ENCODE peak calls at places on chromosome 1, in eight cellular contexts. Q is endothelial cell; Y is CD8-positive, alpha-beta T cell; V is kidney; P is left lung; R is prostate gland; C is retinal pigment epithelial cell; O is astrocyte of the spinal cord. M is an unnamed sample.

GRCh38 chr1:31238986-31239613 is 587 bp downstream of the NKAIN1 start:
- DNase-seq in Y (no peak), V (peak), P (peak), C (no peak), O (peak), R (no peak), Q (peak), M (no peak)

GRCh38 chr1:44240802-44241671 is 27.8 kb downstream of the DMAP1 start:
- DNase-seq in Y (no peak), C (no peak), O (no peak), Q (no peak), V (no peak), P (peak), R (no peak), M (no peak)

GRCh38 chr1:240652554-240652953 is 40.6 kb upstream of the GREM2 start:
- DNase-seq in P (no peak), R (no peak), C (no peak), O (no peak), V (no peak), Y (no peak), Q (no peak), M (no peak)

GRCh38 chr1:151994956-151995355 is 1.3 kb upstream of the S100A10 start:
- DNase-seq in Y (no peak), V (no peak), O (peak), P (no peak), C (no peak), Q (no peak), R (no peak), M (peak)

GRCh38 chr1:43545686-43546387 is 15.2 kb downstream of the PTPRF start:
- DNase-seq in C (no peak), Y (no peak), R (peak), Q (peak), V (peak), P (peak), O (no peak), M (peak)

GRCh38 chr1:51666463-51666862 is 49.6 kb downstream of the OSBPL9 start:
- DNase-seq in R (no peak), Y (no peak), Q (no peak), C (no peak), P (no peak), O (peak), V (no peak), M (peak)

GRCh38 chr1:151716771-151717631 is at the start of gene CELF3:
- DNase-seq in Y (peak), P (no peak), O (no peak), Q (peak), V (no peak), R (no peak), C (no peak), M (no peak)

GRCh38 chr1:182457844-182458243 is 7.9 kb downstream of the RGSL1 start:
- DNase-seq in V (no peak), Y (no peak), P (no peak), Q (no peak), R (no peak), C (no peak), O (no peak), M (no peak)

GRCh38 chr1:21617126-21617738 is 51.9 kb downstream of the RAP1GAP start:
- DNase-seq in Q (no peak), Y (no peak), C (no peak), V (peak), P (peak), R (no peak), O (no peak), M (no peak)

GRCh38 chr1:79430437-79430836 is 423.9 kb upstream of the ADGRL4 start:
- DNase-seq in O (no peak), C (no peak), R (no peak), P (peak), V (peak), Q (no peak), Y (no peak), M (no peak)

GRCh38 chr1:197685785-197686184 is 89.5 kb downstream of the DENND1B start:
- DNase-seq in Y (no peak), P (no peak), Q (no peak), C (no peak), R (no peak), V (no peak), O (no peak), M (no peak)

GRCh38 chr1:118927826-118928225 is 60.3 kb downstream of the TBX15 start:
- DNase-seq in O (no peak), Y (no peak), R (no peak), C (no peak), V (no peak), Q (no peak), P (no peak), M (no peak)

GRCh38 chr1:149915429-149916192 is 2.0 kb downstream of the SV2A start:
- DNase-seq in R (no peak), Y (no peak), C (no peak), Q (no peak), P (no peak), O (no peak), V (no peak), M (no peak)

DNA sequence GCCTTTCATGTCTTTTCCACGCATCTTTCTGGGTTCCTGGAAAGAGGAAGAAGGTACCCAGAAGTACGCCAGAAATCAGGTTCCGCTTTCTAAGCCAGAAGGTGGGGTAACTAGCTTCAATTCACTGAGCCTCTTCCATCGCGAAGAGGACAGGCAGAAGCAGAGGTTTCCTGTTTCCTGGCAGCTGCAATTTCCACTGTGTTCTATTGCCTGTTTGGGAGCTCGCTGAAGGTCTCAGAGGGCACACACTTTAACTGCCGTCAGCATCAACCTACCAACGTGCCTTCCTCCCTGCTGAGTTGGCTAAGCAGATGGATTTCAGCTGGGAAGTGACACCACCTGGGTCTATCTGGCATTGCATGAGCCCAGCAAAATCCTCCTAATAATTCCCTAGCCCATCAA is 10.0 kb downstream of the NCF2 start:
- DNase-seq in P (no peak), C (no peak), Q (peak), V (no peak), R (no peak), O (no peak), Y (no peak), M (peak)
- TF ChIP-seq CTCF in P (no peak), C (peak), Q (no peak), V (peak), R (no peak), O (peak), Y (no peak), M (peak)

GRCh38 chr1:17946434-17946833 is 161.2 kb upstream of the IGSF21 start:
- DNase-seq in R (no peak), V (no peak), O (no peak), Y (no peak), Q (no peak), C (no peak), P (no peak), M (no peak)
- TF ChIP-seq CTCF in R (no peak), V (no peak), O (no peak), Y (no peak), Q (no peak), C (no peak), P (no peak), M (no peak)

GRCh38 chr1:200372885-200373181 is 37.0 kb downstream of the ZNF281 start:
- DNase-seq in Q (no peak), V (no peak), O (no peak), P (no peak), C (no peak), Y (no peak), R (no peak), M (no peak)

GRCh38 chr1:200376521-200376920 is 33.3 kb downstream of the ZNF281 start:
- DNase-seq in C (no peak), O (no peak), Y (no peak), R (no peak), P (no peak), Q (no peak), V (no peak), M (peak)

GRCh38 chr1:200374569-200375312 is 35.1 kb downstream of the ZNF281 start:
- DNase-seq in Y (no peak), P (no peak), R (no peak), O (no peak), C (no peak), Q (no peak), V (no peak), M (no peak)

GRCh38 chr1:200372095-200372884 is 37.5 kb downstream of the ZNF281 start:
- DNase-seq in V (no peak), O (peak), R (peak), Y (no peak), P (no peak), Q (no peak), C (no peak), M (peak)

GRCh38 chr1:200373811-200374231 is 36.0 kb downstream of the ZNF281 start:
- DNase-seq in P (no peak), R (no peak), V (no peak), Q (no peak), C (no peak), O (no peak), Y (no peak), M (no peak)
- TF ChIP-seq CTCF in P (no peak), R (no peak), V (no peak), Q (no peak), C (no peak), O (no peak), Y (no peak), M (no peak)

DNA sequence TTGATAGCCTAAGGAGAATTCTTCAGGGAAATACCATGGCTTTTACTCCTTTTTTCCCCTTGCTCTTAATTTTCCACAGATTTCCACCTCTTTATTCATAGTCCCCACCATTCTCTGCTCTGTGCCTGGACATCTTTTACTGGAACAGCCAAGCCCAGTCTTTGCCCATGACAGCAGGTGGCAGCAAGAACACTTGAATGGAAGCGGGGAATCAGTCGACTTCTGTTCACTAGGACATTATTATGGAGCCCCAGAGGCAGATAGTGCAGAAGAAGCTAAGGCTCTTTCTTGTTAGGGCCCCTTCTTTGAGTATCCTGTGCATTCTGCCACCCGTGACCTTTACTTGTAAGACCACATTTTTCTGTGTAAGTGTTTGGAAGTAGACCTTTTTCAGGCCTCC is 6.3 kb downstream of the OR14I1 start:
- DNase-seq in Q (no peak), Y (no peak), P (no peak), R (no peak), V (no peak), C (no peak), O (no peak), M (no peak)
- TF ChIP-seq CTCF in Q (no peak), Y (no peak), P (no peak), R (no peak), V (peak), C (no peak), O (no peak), M (no peak)

DNA sequence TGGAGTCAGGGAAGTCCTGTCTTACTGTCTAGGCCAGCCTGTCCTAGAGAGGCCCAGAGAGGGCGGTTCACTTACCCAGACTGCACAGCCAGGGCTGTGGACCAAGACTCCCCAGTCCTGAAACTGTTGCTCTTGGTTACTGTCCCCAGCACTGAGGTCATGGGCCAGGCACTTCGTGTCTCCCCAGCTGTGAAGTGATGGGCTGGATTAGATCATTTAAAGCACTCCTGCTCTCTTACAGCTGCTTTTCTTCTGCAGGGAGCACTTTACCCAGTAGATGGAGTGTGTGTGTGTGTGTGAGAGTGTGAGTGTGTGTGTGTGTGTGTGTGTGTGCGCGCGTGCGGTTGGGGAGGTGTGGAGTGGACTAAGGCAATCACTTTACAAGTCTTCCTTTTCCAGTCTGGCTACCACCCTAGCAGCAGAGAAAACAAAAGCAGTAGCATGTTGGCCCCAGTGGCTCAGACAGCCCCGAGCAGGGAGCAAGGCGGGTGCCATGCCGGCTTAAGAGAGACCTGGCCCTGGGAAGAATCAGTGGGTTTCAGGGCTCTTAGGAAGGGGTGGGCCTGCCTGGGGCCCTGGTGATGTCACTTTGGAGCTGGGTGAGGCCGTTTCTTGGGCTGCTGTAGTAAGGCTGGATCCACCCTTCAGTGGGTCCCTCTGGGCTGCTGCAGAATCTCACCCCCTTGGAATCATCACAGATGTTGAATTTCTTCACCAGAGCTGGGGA is 2.4 kb downstream of the SPSB1 start:
- DNase-seq in P (no peak), Y (no peak), R (no peak), C (no peak), Q (no peak), V (no peak), O (peak), M (peak)
- TF ChIP-seq CTCF in P (no peak), Y (no peak), R (peak), C (peak), Q (no peak), V (no peak), O (peak), M (peak)

GRCh38 chr1:28540651-28541050 is 12.2 kb upstream of the TRNAU1AP start:
- DNase-seq in V (no peak), O (no peak), Y (no peak), P (no peak), Q (no peak), C (no peak), R (no peak), M (no peak)
- TF ChIP-seq CTCF in V (no peak), O (peak), Y (no peak), P (no peak), Q (no peak), C (peak), R (no peak), M (peak)

GRCh38 chr1:206117151-206117948 is at the start of gene AVPR1B:
- DNase-seq in O (peak), C (no peak), P (peak), Y (no peak), V (peak), Q (peak), R (peak), M (no peak)
- TF ChIP-seq CTCF in O (no peak), C (no peak), P (no peak), Y (no peak), V (no peak), Q (no peak), R (no peak), M (no peak)

GRCh38 chr1:12229835-12230548 is at the start of gene VPS13D:
- DNase-seq in C (no peak), R (peak), Y (peak), Q (peak), O (peak), V (peak), P (peak), M (peak)
- TF ChIP-seq CTCF in C (peak), R (peak), Y (peak), Q (peak), O (peak), V (peak), P (peak), M (peak)

GRCh38 chr1:161193561-161194235 is 5.2 kb downstream of the ADAMTS4 start:
- DNase-seq in V (peak), P (no peak), C (no peak), O (no peak), R (no peak), Q (no peak), Y (no peak), M (no peak)
- TF ChIP-seq CTCF in V (peak), P (no peak), C (no peak), O (no peak), R (no peak), Q (no peak), Y (no peak), M (peak)

GRCh38 chr1:106268070-106268469 is 788.4 kb upstream of the PRMT6 start:
- DNase-seq in C (no peak), Q (peak), P (no peak), O (peak), Y (no peak), V (no peak), R (no peak), M (no peak)
- TF ChIP-seq CTCF in C (peak), Q (no peak), P (no peak), O (peak), Y (no peak), V (no peak), R (no peak), M (no peak)